ENCODE peak calls at places on chromosome 9, in ten cellular contexts. One of them, this sample, is unnamed.

GRCh38 chr9:127935765-127936221 is 1.9 kb downstream of the DPM2 start:
- DNase-seq in HT1080: no peak
- DNase-seq in neural crest cell: no peak
- DNase-seq in T-helper 2 cell: peak
- DNase-seq in NCI-H1092: no peak
- DNase-seq in Right ventricle myocardium inferior: no peak
- DNase-seq in activated gamma-delta T cell treated with Interleukin-2 at 50 U/mL for 16 hours: no peak
- DNase-seq in heart left ventricle: no peak
- DNase-seq in HT-29: no peak
- DNase-seq in activated naive CD4-positive, alpha-beta T cell treated with anti-CD3 and anti-CD28 coated beads for 36 hours: no peak
- DNase-seq in this sample: no peak

GRCh38 chr9:79763861-79764260 is 192.1 kb downstream of the TLE4 start:
- DNase-seq in HT1080: no peak
- DNase-seq in neural crest cell: no peak
- DNase-seq in NCI-H1092: no peak
- DNase-seq in activated gamma-delta T cell treated with Interleukin-2 at 50 U/mL for 16 hours: no peak
- DNase-seq in heart left ventricle: no peak
- DNase-seq in activated naive CD4-positive, alpha-beta T cell treated with anti-CD3 and anti-CD28 coated beads for 36 hours: no peak
- DNase-seq in Right ventricle myocardium inferior: no peak
- DNase-seq in T-helper 2 cell: no peak
- DNase-seq in HT-29: no peak
- DNase-seq in this sample: no peak

GRCh38 chr9:136520053-136520540 is 25.8 kb downstream of the NOTCH1 start:
- DNase-seq in neural crest cell: no peak
- DNase-seq in activated naive CD4-positive, alpha-beta T cell treated with anti-CD3 and anti-CD28 coated beads for 36 hours: no peak
- DNase-seq in T-helper 2 cell: no peak
- DNase-seq in activated gamma-delta T cell treated with Interleukin-2 at 50 U/mL for 16 hours: no peak
- DNase-seq in NCI-H1092: no peak
- DNase-seq in heart left ventricle: no peak
- DNase-seq in HT1080: no peak
- DNase-seq in Right ventricle myocardium inferior: no peak
- DNase-seq in HT-29: peak
- DNase-seq in this sample: no peak

GRCh38 chr9:76216161-76216649 is 178.0 kb downstream of the RFK start:
- DNase-seq in NCI-H1092: no peak
- DNase-seq in T-helper 2 cell: no peak
- DNase-seq in activated naive CD4-positive, alpha-beta T cell treated with anti-CD3 and anti-CD28 coated beads for 36 hours: no peak
- DNase-seq in activated gamma-delta T cell treated with Interleukin-2 at 50 U/mL for 16 hours: no peak
- DNase-seq in heart left ventricle: no peak
- DNase-seq in HT-29: no peak
- DNase-seq in HT1080: peak
- DNase-seq in neural crest cell: no peak
- DNase-seq in Right ventricle myocardium inferior: no peak
- DNase-seq in this sample: no peak

GRCh38 chr9:8457050-8457449 is 657.5 kb upstream of the DMAC1 start:
- DNase-seq in HT-29: no peak
- DNase-seq in activated gamma-delta T cell treated with Interleukin-2 at 50 U/mL for 16 hours: no peak
- DNase-seq in HT1080: no peak
- DNase-seq in NCI-H1092: no peak
- DNase-seq in heart left ventricle: no peak
- DNase-seq in neural crest cell: no peak
- DNase-seq in Right ventricle myocardium inferior: no peak
- DNase-seq in T-helper 2 cell: no peak
- DNase-seq in activated naive CD4-positive, alpha-beta T cell treated with anti-CD3 and anti-CD28 coated beads for 36 hours: no peak
- DNase-seq in this sample: no peak

GRCh38 chr9:16633794-16634193 is 236.7 kb downstream of the BNC2 start:
- DNase-seq in activated naive CD4-positive, alpha-beta T cell treated with anti-CD3 and anti-CD28 coated beads for 36 hours: no peak
- DNase-seq in activated gamma-delta T cell treated with Interleukin-2 at 50 U/mL for 16 hours: no peak
- DNase-seq in NCI-H1092: no peak
- DNase-seq in Right ventricle myocardium inferior: no peak
- DNase-seq in T-helper 2 cell: no peak
- DNase-seq in HT1080: no peak
- DNase-seq in heart left ventricle: no peak
- DNase-seq in HT-29: no peak
- DNase-seq in neural crest cell: no peak
- DNase-seq in this sample: no peak

GRCh38 chr9:73643379-73644013 is 491.8 kb downstream of the ANXA1 start:
- DNase-seq in heart left ventricle: no peak
- DNase-seq in HT1080: peak
- DNase-seq in Right ventricle myocardium inferior: no peak
- DNase-seq in HT-29: peak
- DNase-seq in T-helper 2 cell: no peak
- DNase-seq in NCI-H1092: no peak
- DNase-seq in activated gamma-delta T cell treated with Interleukin-2 at 50 U/mL for 16 hours: no peak
- DNase-seq in neural crest cell: no peak
- DNase-seq in activated naive CD4-positive, alpha-beta T cell treated with anti-CD3 and anti-CD28 coated beads for 36 hours: no peak
- DNase-seq in this sample: no peak

GRCh38 chr9:68560131-68560844 is 19.6 kb upstream of the TMEM252 start:
- DNase-seq in T-helper 2 cell: peak
- DNase-seq in NCI-H1092: no peak
- DNase-seq in activated naive CD4-positive, alpha-beta T cell treated with anti-CD3 and anti-CD28 coated beads for 36 hours: peak
- DNase-seq in heart left ventricle: peak
- DNase-seq in HT1080: peak
- DNase-seq in activated gamma-delta T cell treated with Interleukin-2 at 50 U/mL for 16 hours: peak
- DNase-seq in HT-29: peak
- DNase-seq in Right ventricle myocardium inferior: peak
- DNase-seq in neural crest cell: peak
- DNase-seq in this sample: peak

GRCh38 chr9:128405780-128406171 is 14.9 kb upstream of the CERCAM start:
- DNase-seq in Right ventricle myocardium inferior: no peak
- DNase-seq in neural crest cell: no peak
- DNase-seq in NCI-H1092: no peak
- DNase-seq in heart left ventricle: no peak
- DNase-seq in HT1080: no peak
- DNase-seq in HT-29: no peak
- DNase-seq in activated naive CD4-positive, alpha-beta T cell treated with anti-CD3 and anti-CD28 coated beads for 36 hours: no peak
- DNase-seq in T-helper 2 cell: no peak
- DNase-seq in activated gamma-delta T cell treated with Interleukin-2 at 50 U/mL for 16 hours: no peak
- DNase-seq in this sample: no peak

GRCh38 chr9:101087426-101087825 is 58.9 kb downstream of the PLPPR1 start:
- DNase-seq in NCI-H1092: no peak
- DNase-seq in Right ventricle myocardium inferior: no peak
- DNase-seq in T-helper 2 cell: no peak
- DNase-seq in HT-29: no peak
- DNase-seq in HT1080: no peak
- DNase-seq in activated naive CD4-positive, alpha-beta T cell treated with anti-CD3 and anti-CD28 coated beads for 36 hours: no peak
- DNase-seq in heart left ventricle: no peak
- DNase-seq in neural crest cell: no peak
- DNase-seq in activated gamma-delta T cell treated with Interleukin-2 at 50 U/mL for 16 hours: no peak
- DNase-seq in this sample: no peak

GRCh38 chr9:69097053-69097452 is 61.5 kb downstream of the FXN start:
- DNase-seq in Right ventricle myocardium inferior: no peak
- DNase-seq in activated naive CD4-positive, alpha-beta T cell treated with anti-CD3 and anti-CD28 coated beads for 36 hours: no peak
- DNase-seq in heart left ventricle: no peak
- DNase-seq in activated gamma-delta T cell treated with Interleukin-2 at 50 U/mL for 16 hours: no peak
- DNase-seq in HT-29: peak
- DNase-seq in NCI-H1092: no peak
- DNase-seq in T-helper 2 cell: no peak
- DNase-seq in HT1080: peak
- DNase-seq in neural crest cell: no peak
- DNase-seq in this sample: no peak

GRCh38 chr9:4762889-4763521 is 22.0 kb upstream of the AK3 start:
- DNase-seq in HT-29: no peak
- DNase-seq in HT1080: peak
- DNase-seq in heart left ventricle: peak
- DNase-seq in NCI-H1092: no peak
- DNase-seq in T-helper 2 cell: no peak
- DNase-seq in Right ventricle myocardium inferior: no peak
- DNase-seq in activated naive CD4-positive, alpha-beta T cell treated with anti-CD3 and anti-CD28 coated beads for 36 hours: peak
- DNase-seq in neural crest cell: peak
- DNase-seq in activated gamma-delta T cell treated with Interleukin-2 at 50 U/mL for 16 hours: no peak
- DNase-seq in this sample: no peak

GRCh38 chr9:91847576-91847975 is 102.5 kb downstream of the ROR2 start:
- DNase-seq in HT-29: no peak
- DNase-seq in heart left ventricle: no peak
- DNase-seq in HT1080: no peak
- DNase-seq in neural crest cell: no peak
- DNase-seq in activated naive CD4-positive, alpha-beta T cell treated with anti-CD3 and anti-CD28 coated beads for 36 hours: peak
- DNase-seq in Right ventricle myocardium inferior: no peak
- DNase-seq in activated gamma-delta T cell treated with Interleukin-2 at 50 U/mL for 16 hours: no peak
- DNase-seq in NCI-H1092: no peak
- DNase-seq in T-helper 2 cell: no peak
- DNase-seq in this sample: no peak

GRCh38 chr9:129868571-129869486 is 33.6 kb downstream of the USP20 start:
- DNase-seq in activated gamma-delta T cell treated with Interleukin-2 at 50 U/mL for 16 hours: peak
- DNase-seq in neural crest cell: no peak
- DNase-seq in Right ventricle myocardium inferior: peak
- DNase-seq in heart left ventricle: no peak
- DNase-seq in HT-29: no peak
- DNase-seq in T-helper 2 cell: peak
- DNase-seq in NCI-H1092: no peak
- DNase-seq in HT1080: peak
- DNase-seq in activated naive CD4-positive, alpha-beta T cell treated with anti-CD3 and anti-CD28 coated beads for 36 hours: peak
- DNase-seq in this sample: peak

GRCh38 chr9:94872921-94873511 is 146.5 kb downstream of the AOPEP start:
- DNase-seq in activated gamma-delta T cell treated with Interleukin-2 at 50 U/mL for 16 hours: no peak
- DNase-seq in neural crest cell: no peak
- DNase-seq in HT1080: peak
- DNase-seq in T-helper 2 cell: no peak
- DNase-seq in Right ventricle myocardium inferior: no peak
- DNase-seq in heart left ventricle: no peak
- DNase-seq in HT-29: no peak
- DNase-seq in NCI-H1092: no peak
- DNase-seq in activated naive CD4-positive, alpha-beta T cell treated with anti-CD3 and anti-CD28 coated beads for 36 hours: no peak
- DNase-seq in this sample: no peak

GRCh38 chr9:36284226-36284625 is 26.0 kb upstream of the GNE start:
- DNase-seq in activated naive CD4-positive, alpha-beta T cell treated with anti-CD3 and anti-CD28 coated beads for 36 hours: no peak
- DNase-seq in neural crest cell: no peak
- DNase-seq in Right ventricle myocardium inferior: no peak
- DNase-seq in activated gamma-delta T cell treated with Interleukin-2 at 50 U/mL for 16 hours: no peak
- DNase-seq in T-helper 2 cell: no peak
- DNase-seq in HT1080: peak
- DNase-seq in NCI-H1092: no peak
- DNase-seq in HT-29: no peak
- DNase-seq in heart left ventricle: no peak
- DNase-seq in this sample: no peak

GRCh38 chr9:3794005-3794404 is 268.2 kb upstream of the RFX3 start:
- DNase-seq in T-helper 2 cell: no peak
- DNase-seq in HT1080: no peak
- DNase-seq in HT-29: peak
- DNase-seq in activated gamma-delta T cell treated with Interleukin-2 at 50 U/mL for 16 hours: no peak
- DNase-seq in Right ventricle myocardium inferior: no peak
- DNase-seq in NCI-H1092: no peak
- DNase-seq in activated naive CD4-positive, alpha-beta T cell treated with anti-CD3 and anti-CD28 coated beads for 36 hours: no peak
- DNase-seq in neural crest cell: peak
- DNase-seq in heart left ventricle: no peak
- DNase-seq in this sample: no peak

GRCh38 chr9:115374724-115375268 is 256.8 kb upstream of the TNC start:
- DNase-seq in NCI-H1092: no peak
- DNase-seq in T-helper 2 cell: no peak
- DNase-seq in activated gamma-delta T cell treated with Interleukin-2 at 50 U/mL for 16 hours: no peak
- DNase-seq in neural crest cell: no peak
- DNase-seq in heart left ventricle: no peak
- DNase-seq in Right ventricle myocardium inferior: no peak
- DNase-seq in activated naive CD4-positive, alpha-beta T cell treated with anti-CD3 and anti-CD28 coated beads for 36 hours: no peak
- DNase-seq in HT-29: no peak
- DNase-seq in HT1080: no peak
- DNase-seq in this sample: no peak

GRCh38 chr9:136002886-136003285 is 41.7 kb upstream of the UBAC1 start:
- DNase-seq in heart left ventricle: no peak
- DNase-seq in HT-29: no peak
- DNase-seq in NCI-H1092: no peak
- DNase-seq in HT1080: no peak
- DNase-seq in neural crest cell: no peak
- DNase-seq in Right ventricle myocardium inferior: no peak
- DNase-seq in activated gamma-delta T cell treated with Interleukin-2 at 50 U/mL for 16 hours: no peak
- DNase-seq in T-helper 2 cell: no peak
- DNase-seq in activated naive CD4-positive, alpha-beta T cell treated with anti-CD3 and anti-CD28 coated beads for 36 hours: no peak
- DNase-seq in this sample: no peak

GRCh38 chr9:80678906-80679305 is 1010.4 kb downstream of the TLE1 start:
- DNase-seq in neural crest cell: no peak
- DNase-seq in NCI-H1092: no peak
- DNase-seq in T-helper 2 cell: no peak
- DNase-seq in heart left ventricle: no peak
- DNase-seq in activated naive CD4-positive, alpha-beta T cell treated with anti-CD3 and anti-CD28 coated beads for 36 hours: no peak
- DNase-seq in HT-29: no peak
- DNase-seq in Right ventricle myocardium inferior: no peak
- DNase-seq in HT1080: no peak
- DNase-seq in activated gamma-delta T cell treated with Interleukin-2 at 50 U/mL for 16 hours: no peak
- DNase-seq in this sample: no peak

GRCh38 chr9:111098093-111098492 is 59.8 kb upstream of the LPAR1 start:
- DNase-seq in NCI-H1092: no peak
- DNase-seq in activated naive CD4-positive, alpha-beta T cell treated with anti-CD3 and anti-CD28 coated beads for 36 hours: no peak
- DNase-seq in T-helper 2 cell: no peak
- DNase-seq in heart left ventricle: no peak
- DNase-seq in Right ventricle myocardium inferior: no peak
- DNase-seq in HT1080: no peak
- DNase-seq in HT-29: no peak
- DNase-seq in activated gamma-delta T cell treated with Interleukin-2 at 50 U/mL for 16 hours: no peak
- DNase-seq in neural crest cell: no peak
- DNase-seq in this sample: no peak

GRCh38 chr9:76658510-76659231 is 105.6 kb upstream of the PCA3 start:
- DNase-seq in heart left ventricle: no peak
- DNase-seq in NCI-H1092: peak
- DNase-seq in T-helper 2 cell: peak
- DNase-seq in Right ventricle myocardium inferior: no peak
- DNase-seq in activated gamma-delta T cell treated with Interleukin-2 at 50 U/mL for 16 hours: no peak
- DNase-seq in HT-29: peak
- DNase-seq in neural crest cell: no peak
- DNase-seq in activated naive CD4-positive, alpha-beta T cell treated with anti-CD3 and anti-CD28 coated beads for 36 hours: no peak
- DNase-seq in HT1080: peak
- DNase-seq in this sample: no peak